ENCODE peak calls at places on chromosomes 12 and 14, in ten cellular contexts. H is fibroblast of lung; L is mesenchymal stem cell; O is skeletal muscle cell; N is activated gamma-delta T cell treated with Interleukin-2 at 50 U/mL for 16 hours; J is NCI-H748 treated with DMSO at 0.1 percent for 48 hours; W is KBM-7; F is AG09319; U is effector memory CD8-positive, alpha-beta T cell; Y is NCI-H460. R is an unnamed sample.

GRCh38 chr12:122834921-122835692 is at the start of gene HIP1R:
- DNase-seq in H (peak; percentile 66), L (no peak), O (no peak), N (peak; percentile 51), J (no peak), W (no peak), F (no peak), U (peak; percentile 27), Y (peak; percentile 12), R (no peak)

GRCh38 chr14:20460458-20461229 is 590 bp downstream of the PIP4P1 start:
- DNase-seq in H (no peak), L (no peak), O (no peak), N (peak; percentile 55), J (peak; percentile 31), W (no peak), F (no peak), U (peak; percentile 49), Y (no peak), R (no peak)

GRCh38 chr12:32545413-32545970 is 133.6 kb upstream of the DNM1L start:
- DNase-seq in H (peak; percentile 17), L (no peak), O (no peak), N (no peak), J (no peak), W (no peak), F (no peak), U (no peak), Y (no peak), R (no peak)

GRCh38 chr12:88944403-88944802 is 364.1 kb upstream of the KITLG start:
- DNase-seq in H (peak; percentile 28), L (peak; percentile 47), O (no peak), N (no peak), J (no peak), W (peak; percentile 32), F (no peak), U (no peak), Y (peak; percentile 38), R (no peak)

GRCh38 chr12:114662512-114663177 is 21.3 kb downstream of the TBX3 start:
- DNase-seq in H (peak; percentile 92), L (peak; percentile 86), O (peak; percentile 61), N (peak; percentile 38), J (peak; percentile 64), W (peak; percentile 71), F (peak; percentile 86), U (peak; percentile 33), Y (peak; percentile 69), R (no peak)

GRCh38 chr12:60832300-60832699 is 1236.5 kb downstream of the SLC16A7 start:
- DNase-seq in H (no peak), L (no peak), O (no peak), N (no peak), J (no peak), W (no peak), F (no peak), U (no peak), Y (no peak), R (no peak)

GRCh38 chr12:11746024-11746771 is 96.7 kb downstream of the ETV6 start:
- DNase-seq in H (peak; percentile 28), L (peak; percentile 38), O (no peak), N (no peak), J (no peak), W (peak; percentile 96), F (no peak), U (no peak), Y (no peak), R (no peak)

GRCh38 chr12:22333751-22334695 is 484 bp downstream of the ST8SIA1 start:
- DNase-seq in H (no peak), L (no peak), O (no peak), N (peak; percentile 8), J (no peak), W (no peak), F (no peak), U (no peak), Y (no peak), R (no peak)

GRCh38 chr12:55797068-55797467 is 20.5 kb downstream of the SARNP start:
- DNase-seq in H (peak; percentile 71), L (peak; percentile 62), O (peak; percentile 14), N (no peak), J (no peak), W (peak; percentile 60), F (no peak), U (no peak), Y (peak; percentile 43), R (no peak)

GRCh38 chr12:22285871-22286270 is 48.6 kb downstream of the ST8SIA1 start:
- DNase-seq in H (no peak), L (no peak), O (no peak), N (no peak), J (no peak), W (no peak), F (no peak), U (no peak), Y (no peak), R (no peak)

GRCh38 chr12:31118831-31119530 is 45.3 kb downstream of the DDX11 start:
- DNase-seq in H (peak; percentile 10), L (no peak), O (no peak), N (peak; percentile 42), J (peak; percentile 10), W (peak; percentile 74), F (no peak), U (peak; percentile 28), Y (no peak), R (no peak)

GRCh38 chr14:50607181-50607580 is 47.2 kb downstream of the ATL1 start:
- DNase-seq in H (no peak), L (no peak), O (peak; percentile 32), N (no peak), J (no peak), W (no peak), F (no peak), U (no peak), Y (no peak), R (no peak)

GRCh38 chr12:113086249-113087164 is 30.0 kb downstream of the DTX1 start:
- DNase-seq in H (no peak), L (no peak), O (no peak), N (peak; percentile 42), J (no peak), W (peak; percentile 43), F (no peak), U (no peak), Y (no peak), R (no peak)

GRCh38 chr14:58465425-58465824 is 37.9 kb downstream of the KIAA0586 start:
- DNase-seq in H (peak; percentile 28), L (peak; percentile 70), O (no peak), N (no peak), J (no peak), W (no peak), F (no peak), U (no peak), Y (peak; percentile 23), R (peak; percentile 1)

R was measured in AG04450.